ENCODE peak calls at places on chromosomes 12 and 14, in four cellular contexts. One of them, this sample, is unnamed. For H3K4me1 and H3K9me1, the result is how much of the 10 kb centered on the place peaks cover.

GRCh38 chr14:20486700-20487401 is 17.6 kb downstream of the PNP start:
- DNase-seq in endothelial cell of umbilical vein: no peak
- DNase-seq in K562: no peak
- DNase-seq in IMR-90: no peak
- DNase-seq in this sample: no peak

GRCh38 chr12:110686294-110686903 is 2.5 kb downstream of the HVCN1 start:
- DNase-seq in endothelial cell of umbilical vein: no peak
- DNase-seq in K562: peak
- DNase-seq in IMR-90: no peak
- DNase-seq in this sample: no peak

GRCh38 chr14:21989090-21989489 is 315.5 kb upstream of the OR4E1 start:
- DNase-seq in endothelial cell of umbilical vein: no peak
- DNase-seq in K562: no peak
- DNase-seq in IMR-90: no peak
- DNase-seq in this sample: no peak

GRCh38 chr12:4116251-4117111 is 157.1 kb upstream of the CCND2 start:
- DNase-seq in endothelial cell of umbilical vein: peak
- DNase-seq in K562: no peak
- DNase-seq in IMR-90: peak
- DNase-seq in this sample: peak

GRCh38 chr14:103713304-103714062 is 1.8 kb downstream of the XRCC3 start:
- DNase-seq in endothelial cell of umbilical vein: no peak
- DNase-seq in K562: peak
- DNase-seq in IMR-90: no peak
- DNase-seq in this sample: no peak

GRCh38 chr12:93954160-93955112 is 193.9 kb upstream of the PLXNC1 start:
- DNase-seq in endothelial cell of umbilical vein: no peak
- DNase-seq in K562: no peak
- DNase-seq in IMR-90: peak
- DNase-seq in this sample: no peak

GRCh38 chr14:76305474-76305826 is 70.5 kb upstream of the ESRRB start:
- DNase-seq in endothelial cell of umbilical vein: no peak
- DNase-seq in K562: no peak
- DNase-seq in IMR-90: no peak
- DNase-seq in this sample: no peak

GRCh38 chr12:29707846-29708245 is 75.9 kb downstream of the TMTC1 start:
- DNase-seq in endothelial cell of umbilical vein: no peak
- DNase-seq in K562: no peak
- DNase-seq in IMR-90: no peak
- DNase-seq in this sample: no peak

GRCh38 chr14:99878563-99878962 is 85.3 kb downstream of the EML1 start:
- DNase-seq in endothelial cell of umbilical vein: no peak
- DNase-seq in K562: no peak
- DNase-seq in IMR-90: no peak
- DNase-seq in this sample: no peak

GRCh38 chr14:37864861-37865718 is 269.7 kb downstream of the TTC6 start:
- DNase-seq in endothelial cell of umbilical vein: no peak
- DNase-seq in K562: no peak
- DNase-seq in IMR-90: peak
- DNase-seq in this sample: no peak

GRCh38 chr12:93341409-93342044 is 36.2 kb upstream of the NUDT4 start:
- DNase-seq in endothelial cell of umbilical vein: no peak
- DNase-seq in K562: no peak
- DNase-seq in IMR-90: no peak
- DNase-seq in this sample: no peak

GRCh38 chr14:104644236-104644635 is 39.7 kb upstream of the TMEM179 start:
- DNase-seq in endothelial cell of umbilical vein: no peak
- DNase-seq in K562: no peak
- DNase-seq in IMR-90: no peak
- DNase-seq in this sample: no peak

GRCh38 chr12:57868870-57869609 is 22.5 kb upstream of the CTDSP2 start:
- DNase-seq in endothelial cell of umbilical vein: no peak
- DNase-seq in K562: no peak
- DNase-seq in IMR-90: no peak
- DNase-seq in this sample: no peak

GRCh38 chr12:103021538-103022218 is 64.2 kb downstream of the ASCL1 start:
- DNase-seq in endothelial cell of umbilical vein: no peak
- DNase-seq in K562: no peak
- DNase-seq in IMR-90: no peak
- DNase-seq in this sample: no peak

GRCh38 chr12:109291531-109292341 is 17.3 kb downstream of the FOXN4 start:
- DNase-seq in endothelial cell of umbilical vein: no peak
- DNase-seq in K562: no peak
- DNase-seq in IMR-90: no peak
- DNase-seq in this sample: no peak

DNA sequence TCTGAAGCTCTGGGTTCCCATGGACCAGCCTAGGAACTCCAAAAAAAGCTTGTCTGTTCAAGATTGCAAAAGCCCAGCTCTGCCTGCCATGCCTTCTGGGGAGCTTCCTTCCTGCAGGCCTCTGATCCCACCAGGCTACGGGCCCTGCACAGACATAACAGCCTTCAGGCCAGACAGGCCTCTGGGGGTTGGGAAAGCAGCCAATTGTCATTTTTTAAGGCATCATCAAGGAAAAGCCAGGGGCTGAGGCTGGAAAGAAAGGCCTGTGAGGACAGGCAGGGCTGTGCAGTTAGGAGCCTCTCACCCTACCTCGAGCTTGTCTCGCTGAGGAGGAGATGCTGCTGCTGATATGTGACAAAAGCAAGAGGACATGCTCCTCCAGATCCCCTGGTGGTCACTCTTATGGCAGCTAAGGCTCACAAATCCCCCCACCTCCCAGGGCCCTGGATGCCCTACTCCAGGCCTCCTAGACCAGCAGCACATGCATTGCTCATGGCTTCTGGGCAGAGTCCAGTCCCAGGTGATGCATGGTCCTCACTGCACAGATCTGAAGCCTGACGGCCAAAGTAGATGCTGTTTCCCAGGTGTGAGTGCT is 2.9 kb downstream of the TMEM229B start:
- DNase-seq in endothelial cell of umbilical vein: peak
- DNase-seq in K562: peak
- DNase-seq in IMR-90: no peak
- DNase-seq in this sample: no peak
- H3K4me3 ChIP-seq in endothelial cell of umbilical vein: no peak
- H3K4me3 ChIP-seq in K562: no peak
- H3K4me3 ChIP-seq in IMR-90: no peak
- H3K4me3 ChIP-seq in this sample: no peak

GRCh38 chr12:64595863-64596793 is 14.2 kb upstream of the RASSF3 start:
- DNase-seq in endothelial cell of umbilical vein: no peak
- DNase-seq in K562: no peak
- DNase-seq in IMR-90: no peak
- DNase-seq in this sample: no peak

GRCh38 chr12:64600164-64600561 is 10.1 kb upstream of the RASSF3 start:
- DNase-seq in endothelial cell of umbilical vein: no peak
- DNase-seq in K562: no peak
- DNase-seq in IMR-90: no peak
- DNase-seq in this sample: no peak

GRCh38 chr12:64603183-64603841 is 7.0 kb upstream of the RASSF3 start:
- DNase-seq in endothelial cell of umbilical vein: no peak
- DNase-seq in K562: no peak
- DNase-seq in IMR-90: no peak
- DNase-seq in this sample: no peak

DNA sequence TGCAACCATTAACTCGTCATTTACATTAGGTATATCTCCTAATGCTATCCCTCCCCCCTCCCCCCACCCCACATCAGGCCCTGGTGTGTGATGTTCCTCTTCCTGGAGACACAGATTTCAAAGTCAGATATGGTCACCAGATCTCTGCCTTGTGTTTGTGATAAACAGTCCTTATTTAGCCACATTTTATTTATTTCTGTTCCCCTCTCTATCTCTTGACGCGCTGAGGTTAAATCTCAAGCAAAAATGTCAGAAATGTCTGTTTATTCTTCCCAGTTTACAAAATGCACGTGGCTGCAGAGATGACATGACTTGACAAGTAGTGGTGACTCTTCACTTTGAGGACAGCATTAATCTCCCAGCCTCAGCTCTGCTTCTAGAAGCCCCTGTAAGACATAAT is 11.5 kb upstream of the RASSF3 start:
- DNase-seq in endothelial cell of umbilical vein: no peak
- DNase-seq in K562: no peak
- DNase-seq in IMR-90: no peak
- DNase-seq in this sample: no peak
- H3K4me1 ChIP-seq in endothelial cell of umbilical vein: under half
- H3K4me1 ChIP-seq in K562: under half
- H3K4me1 ChIP-seq in IMR-90: under half
- H3K4me1 ChIP-seq in this sample: under half

GRCh38 chr12:116474331-116474730 is 84.8 kb upstream of the MAP1LC3B2 start:
- DNase-seq in endothelial cell of umbilical vein: no peak
- DNase-seq in K562: no peak
- DNase-seq in IMR-90: no peak
- DNase-seq in this sample: no peak

GRCh38 chr12:116473416-116473815 is 85.8 kb upstream of the MAP1LC3B2 start:
- DNase-seq in endothelial cell of umbilical vein: no peak
- DNase-seq in K562: no peak
- DNase-seq in IMR-90: no peak
- DNase-seq in this sample: no peak

GRCh38 chr12:116474899-116475298 is 84.3 kb upstream of the MAP1LC3B2 start:
- DNase-seq in endothelial cell of umbilical vein: no peak
- DNase-seq in K562: no peak
- DNase-seq in IMR-90: no peak
- DNase-seq in this sample: no peak

GRCh38 chr12:116469344-116469743 is 89.8 kb upstream of the MAP1LC3B2 start:
- DNase-seq in endothelial cell of umbilical vein: no peak
- DNase-seq in K562: no peak
- DNase-seq in IMR-90: no peak
- DNase-seq in this sample: no peak

GRCh38 chr12:116472193-116472592 is 87.0 kb upstream of the MAP1LC3B2 start:
- DNase-seq in endothelial cell of umbilical vein: no peak
- DNase-seq in K562: no peak
- DNase-seq in IMR-90: no peak
- DNase-seq in this sample: no peak
- H3K9me1 ChIP-seq in endothelial cell of umbilical vein: under half
- H3K9me1 ChIP-seq in K562: under half
- H3K9me1 ChIP-seq in IMR-90: under half
- H3K9me1 ChIP-seq in this sample: under half

DNA sequence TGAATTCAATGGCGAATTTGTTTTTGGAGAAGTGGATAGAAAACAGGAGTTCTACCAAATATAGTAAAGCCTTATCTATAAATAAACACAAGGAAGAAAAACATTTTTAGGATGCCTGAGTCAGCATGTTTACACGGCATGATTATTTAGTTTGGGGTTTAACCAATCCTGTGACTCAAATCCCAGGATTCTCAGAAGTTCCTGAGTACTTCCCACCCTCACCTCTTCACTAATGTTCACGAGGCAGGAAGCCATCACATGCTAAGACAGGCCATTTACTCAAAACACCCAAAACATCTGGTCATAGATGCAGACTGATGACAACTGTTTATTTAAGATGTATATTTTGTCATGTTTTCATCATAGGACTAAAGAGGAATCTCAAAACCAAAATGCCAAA is 3.4 kb upstream of the GLRX5 start:
- DNase-seq in endothelial cell of umbilical vein: peak
- DNase-seq in K562: no peak
- DNase-seq in IMR-90: peak
- DNase-seq in this sample: no peak
- H3K4me3 ChIP-seq in endothelial cell of umbilical vein: no peak
- H3K4me3 ChIP-seq in K562: no peak
- H3K4me3 ChIP-seq in IMR-90: no peak
- H3K4me3 ChIP-seq in this sample: no peak

DNA sequence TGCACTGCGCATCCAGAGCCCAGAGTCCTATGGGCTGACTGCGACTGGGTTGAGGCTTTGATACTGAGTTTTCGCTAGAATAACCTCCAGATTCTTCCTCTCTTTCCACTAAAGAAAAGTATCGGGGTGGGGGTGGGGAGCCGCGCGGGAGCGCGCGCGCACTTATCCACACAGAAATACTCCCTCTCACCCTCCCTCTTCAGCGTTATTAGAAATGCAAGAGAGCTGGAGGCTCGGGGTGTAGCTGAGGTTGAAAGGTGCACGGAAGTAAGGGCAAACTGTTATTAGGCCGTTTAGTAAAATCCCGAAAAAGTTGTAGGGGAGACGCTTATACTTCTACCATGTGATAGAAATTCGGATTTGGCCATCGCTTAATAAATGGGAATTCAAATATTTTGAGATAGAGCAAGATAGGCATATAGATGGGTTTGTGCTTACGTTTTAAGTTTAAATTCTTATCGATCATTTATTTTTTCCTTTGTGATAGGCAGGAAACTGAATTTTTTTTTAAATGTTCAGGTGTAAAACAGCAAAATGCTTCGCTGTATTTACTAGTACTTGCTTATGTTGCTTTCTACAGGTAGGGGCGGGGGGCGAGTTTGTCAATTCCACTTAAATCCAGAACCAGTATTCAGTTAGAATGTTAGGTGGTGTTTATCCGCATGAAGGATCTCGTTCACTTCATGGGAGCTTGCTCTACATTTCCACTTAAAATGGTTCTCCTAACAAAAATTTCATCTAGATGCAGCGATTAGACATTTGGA is 1.1 kb downstream of the ARHGAP5 start:
- DNase-seq in endothelial cell of umbilical vein: peak
- DNase-seq in K562: peak
- DNase-seq in IMR-90: peak
- DNase-seq in this sample: no peak
- H3K4me1 ChIP-seq in endothelial cell of umbilical vein: under half
- H3K4me1 ChIP-seq in K562: under half
- H3K4me1 ChIP-seq in IMR-90: under half
- H3K4me1 ChIP-seq in this sample: under half